ENCODE peak calls at places on chromosome 11, in nine cellular contexts. Q, C, Z, B, G, K, S, I and F are unnamed samples.

GRCh38 chr11:102476812-102477211 is 24.2 kb upstream of the TMEM123 start:
- DNase-seq in Q (no peak), C (no peak), Z (no peak), B (no peak), G (peak), K (peak), S (no peak), I (peak), F (no peak)

GRCh38 chr11:13120691-13121090 is 111.6 kb downstream of the RASSF10 start:
- DNase-seq in Q (no peak), C (no peak), Z (no peak), B (no peak), G (no peak), K (no peak), S (no peak), I (no peak), F (no peak)

GRCh38 chr11:119764108-119764874 is 35.3 kb upstream of the NECTIN1 start:
- DNase-seq in Q (no peak), C (no peak), Z (no peak), B (no peak), G (no peak), K (peak), S (no peak), I (no peak), F (no peak)

GRCh38 chr11:5476184-5476819 is 12.2 kb upstream of the OR52D1 start:
- DNase-seq in Q (no peak), C (no peak), Z (peak), B (no peak), G (peak), K (peak), S (no peak), I (peak), F (no peak)

GRCh38 chr11:79973701-79974626 is 533.1 kb upstream of the TENM4 start:
- DNase-seq in Q (no peak), C (no peak), Z (no peak), B (no peak), G (no peak), K (peak), S (no peak), I (no peak), F (peak)

GRCh38 chr11:44223261-44223660 is 86.7 kb downstream of the ALX4 start:
- DNase-seq in Q (no peak), C (no peak), Z (no peak), B (no peak), G (no peak), K (no peak), S (no peak), I (no peak), F (no peak)

GRCh38 chr11:95307310-95307709 is 76.3 kb upstream of the SESN3 start:
- DNase-seq in Q (no peak), C (no peak), Z (no peak), B (no peak), G (no peak), K (no peak), S (no peak), I (no peak), F (no peak)

GRCh38 chr11:130118636-130119387 is 40.8 kb upstream of the ST14 start:
- DNase-seq in Q (no peak), C (no peak), Z (no peak), B (peak), G (no peak), K (no peak), S (no peak), I (no peak), F (no peak)

GRCh38 chr11:91081440-91082088 is 858.7 kb upstream of the CHORDC1 start:
- DNase-seq in Q (no peak), C (peak), Z (no peak), B (no peak), G (no peak), K (no peak), S (no peak), I (no peak), F (peak)

GRCh38 chr11:8531312-8531711 is 62.7 kb downstream of the STK33 start:
- DNase-seq in Q (no peak), C (no peak), Z (peak), B (no peak), G (no peak), K (no peak), S (no peak), I (no peak), F (no peak)

GRCh38 chr11:13907678-13908077 is 54.8 kb upstream of the SPON1 start:
- DNase-seq in Q (no peak), C (no peak), Z (no peak), B (no peak), G (no peak), K (no peak), S (no peak), I (no peak), F (no peak)

GRCh38 chr11:561148-562003 is 606 bp downstream of the RASSF7 start:
- DNase-seq in Q (peak), C (no peak), Z (no peak), B (no peak), G (peak), K (peak), S (no peak), I (peak), F (no peak)

GRCh38 chr11:9728058-9728457 is 64.2 kb downstream of the SWAP70 start:
- DNase-seq in Q (no peak), C (no peak), Z (no peak), B (no peak), G (no peak), K (no peak), S (no peak), I (no peak), F (no peak)

GRCh38 chr11:9733212-9733611 is 69.3 kb downstream of the SWAP70 start:
- DNase-seq in Q (no peak), C (no peak), Z (no peak), B (no peak), G (no peak), K (no peak), S (no peak), I (no peak), F (no peak)

GRCh38 chr11:9732453-9732852 is 68.6 kb downstream of the SWAP70 start:
- DNase-seq in Q (no peak), C (no peak), Z (no peak), B (no peak), G (no peak), K (no peak), S (no peak), I (no peak), F (no peak)

GRCh38 chr11:9735236-9735635 is 71.4 kb downstream of the SWAP70 start:
- DNase-seq in Q (no peak), C (no peak), Z (no peak), B (no peak), G (no peak), K (no peak), S (no peak), I (no peak), F (no peak)

GRCh38 chr11:9731256-9731655 is 67.4 kb downstream of the SWAP70 start:
- DNase-seq in Q (no peak), C (no peak), Z (no peak), B (no peak), G (no peak), K (no peak), S (no peak), I (no peak), F (no peak)
- H3K27ac ChIP-seq in Q (no peak), C (no peak), Z (no peak), B (no peak), G (no peak), K (no peak), S (no peak), I (no peak), F (no peak)

DNA sequence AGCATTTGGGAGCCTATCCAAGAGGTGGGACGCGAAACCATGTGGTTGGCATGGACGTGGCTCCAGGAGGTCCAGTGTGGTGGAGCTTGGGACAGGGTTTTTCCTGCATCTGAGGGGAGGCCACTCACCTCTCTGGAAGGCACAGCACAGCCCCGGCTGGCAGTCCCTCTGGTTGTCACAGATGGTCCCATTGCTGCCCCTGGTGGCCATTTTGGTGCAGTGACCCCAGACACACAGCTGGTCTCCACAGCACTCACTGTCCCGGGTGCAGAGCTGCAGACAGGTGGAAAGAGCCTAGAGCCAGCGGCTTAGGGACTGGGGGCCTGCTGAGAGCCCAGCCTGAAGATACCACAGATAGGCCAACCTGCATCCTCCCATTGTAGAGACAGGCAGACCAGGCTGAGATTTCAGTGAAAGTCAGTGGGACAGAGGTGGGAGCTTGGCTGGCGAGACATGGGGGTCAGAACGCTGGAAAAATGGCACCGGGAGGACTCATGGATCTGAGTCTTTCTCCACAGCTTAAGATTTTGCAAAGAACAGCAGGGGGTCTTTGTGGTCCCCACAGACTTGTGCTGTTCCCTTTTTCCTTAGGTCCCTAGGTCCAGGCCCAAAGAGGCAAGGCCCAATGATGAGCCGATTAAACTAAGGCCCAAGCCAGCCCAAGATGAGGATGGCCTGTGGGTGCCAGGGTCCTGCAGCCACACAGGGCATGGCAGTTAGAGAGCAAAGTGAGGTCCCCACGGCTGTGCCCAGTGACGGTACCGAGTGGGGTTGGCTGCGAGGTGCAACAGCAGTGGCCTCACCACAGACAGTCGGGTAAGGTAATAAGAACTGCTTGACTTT is 41.4 kb downstream of the DKK3 start:
- DNase-seq in Q (peak), C (peak), Z (peak), B (no peak), G (peak), K (peak), S (no peak), I (peak), F (peak)
- TF ChIP-seq CTCF in Q (peak), C (peak), Z (peak), B (peak), G (peak), K (peak), S (peak), I (peak), F (peak)

GRCh38 chr11:64339319-64339718 is 685 bp upstream of the CCDC88B start:
- DNase-seq in Q (no peak), C (no peak), Z (no peak), B (no peak), G (no peak), K (no peak), S (no peak), I (no peak), F (no peak)

GRCh38 chr11:64341851-64342791 is 2.1 kb downstream of the CCDC88B start:
- DNase-seq in Q (peak), C (peak), Z (peak), B (no peak), G (peak), K (peak), S (peak), I (peak), F (peak)

GRCh38 chr11:64339754-64340408 is at the start of gene CCDC88B:
- DNase-seq in Q (no peak), C (no peak), Z (no peak), B (no peak), G (peak), K (peak), S (no peak), I (peak), F (no peak)

GRCh38 chr11:64341429-64341828 is 1.4 kb downstream of the CCDC88B start:
- DNase-seq in Q (no peak), C (no peak), Z (no peak), B (no peak), G (no peak), K (no peak), S (no peak), I (no peak), F (no peak)

DNA sequence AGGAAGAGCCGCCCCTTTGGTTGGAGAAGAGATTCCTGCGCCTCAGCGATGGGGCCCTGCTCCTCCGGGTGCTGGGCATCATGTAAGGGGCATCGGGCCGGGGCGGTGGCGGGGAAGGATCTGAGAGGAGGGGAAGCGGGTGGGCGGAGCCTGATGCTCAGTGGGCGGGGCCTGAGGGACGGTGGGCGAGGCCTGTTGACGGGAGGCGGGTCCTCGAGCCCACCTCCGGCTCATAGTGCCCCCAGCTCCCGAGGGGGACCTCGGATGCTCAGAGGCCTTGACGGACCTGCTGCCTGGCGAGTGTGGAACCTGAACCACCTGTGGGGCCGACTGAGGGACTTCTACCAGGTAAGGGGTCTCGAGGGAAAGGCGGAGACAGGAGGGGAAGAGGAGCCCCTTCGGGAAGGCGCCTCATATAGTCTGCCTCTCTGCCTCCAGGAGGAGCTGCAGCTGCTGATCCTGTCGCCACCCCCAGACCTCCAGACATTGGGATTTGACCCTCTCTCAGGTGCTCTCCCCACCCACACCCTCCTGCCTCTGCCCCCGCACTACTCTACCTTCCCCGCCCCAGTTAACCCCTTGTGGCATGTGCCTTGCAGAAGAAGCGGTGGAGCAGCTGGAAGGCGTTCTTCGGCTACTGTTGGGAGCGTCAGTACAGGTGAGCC is 799 bp downstream of the CCDC88B start:
- DNase-seq in Q (peak), C (no peak), Z (peak), B (no peak), G (peak), K (peak), S (no peak), I (peak), F (no peak)
- TF ChIP-seq EP300 in Q (no peak), C (no peak), Z (no peak), B (no peak), G (no peak), K (no peak), S (no peak), I (no peak), F (no peak)

GRCh38 chr11:2701230-2701629 is 1.4 kb upstream of the KCNQ1OT1 start:
- DNase-seq in Q (no peak), C (peak), Z (no peak), B (no peak), G (no peak), K (no peak), S (peak), I (no peak), F (no peak)
- H3K27ac ChIP-seq in Q (no peak), C (peak), Z (no peak), B (no peak), G (peak), K (peak), S (peak), I (peak), F (peak)

DNA sequence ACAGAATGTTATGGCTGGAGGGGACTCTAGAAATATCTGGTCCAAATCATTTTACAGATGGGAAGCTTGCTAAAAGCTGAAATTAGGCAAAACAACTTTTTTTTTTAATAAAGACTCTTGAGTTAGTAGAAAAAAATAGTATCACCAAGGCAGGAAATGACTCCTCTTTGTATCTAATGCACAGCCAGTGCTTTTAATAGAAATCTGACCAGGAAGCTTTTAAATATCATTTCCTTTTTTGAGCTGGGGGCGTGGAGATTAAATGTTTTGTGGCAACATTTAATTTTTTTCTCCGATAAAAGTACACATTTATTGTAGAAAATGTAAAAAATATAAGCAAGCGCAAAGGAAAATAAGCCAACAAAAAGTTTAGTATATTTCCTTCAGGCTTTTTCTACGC is 22.5 kb downstream of the TRAF6 start:
- DNase-seq in Q (no peak), C (no peak), Z (no peak), B (no peak), G (no peak), K (no peak), S (no peak), I (no peak), F (no peak)
- TF ChIP-seq CTCF in Q (no peak), C (no peak), Z (no peak), B (no peak), G (no peak), K (no peak), S (no peak), I (no peak), F (no peak)

DNA sequence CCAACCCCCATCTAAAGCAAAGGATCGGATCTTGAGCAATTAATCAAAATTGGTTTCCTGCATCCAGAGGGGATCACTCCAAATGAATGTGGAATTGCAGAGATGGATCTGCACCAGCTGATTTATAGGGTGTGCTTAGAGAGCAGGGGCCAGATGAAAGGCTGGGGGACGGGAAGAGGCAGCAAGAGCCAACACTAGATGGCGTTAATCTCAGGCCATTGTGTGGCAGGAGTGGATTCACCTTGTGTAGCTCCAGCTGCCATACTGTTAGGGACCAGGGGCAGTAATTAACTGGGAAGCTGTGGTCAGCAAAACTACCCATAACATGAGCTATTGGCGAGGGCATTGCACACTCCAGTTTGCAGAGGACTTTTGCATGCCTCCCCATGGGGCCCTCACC is 35.6 kb downstream of the SERPINH1 start:
- DNase-seq in Q (no peak), C (no peak), Z (peak), B (no peak), G (no peak), K (no peak), S (no peak), I (no peak), F (no peak)
- TF ChIP-seq EP300 in Q (no peak), C (no peak), Z (no peak), B (no peak), G (no peak), K (no peak), S (no peak), I (no peak), F (no peak)